ENCODE peak calls at places on chromosomes 13 and 19, in nine cellular contexts. One of them, this sample, is unnamed.

GRCh38 chr19:23095406-23095805 is 21.4 kb upstream of the ZNF730 start:
- DNase-seq in endodermal cell: no peak
- DNase-seq in tibial nerve: no peak
- DNase-seq in AG04449: no peak
- DNase-seq in body of pancreas: no peak
- DNase-seq in astrocyte: no peak
- DNase-seq in hepatocyte: no peak
- DNase-seq in left lung: no peak
- DNase-seq in effector memory CD4-positive, alpha-beta T cell: no peak
- DNase-seq in this sample: no peak

GRCh38 chr13:50323440-50324070 is 308.3 kb downstream of the KCNRG start:
- DNase-seq in hepatocyte: no peak
- DNase-seq in tibial nerve: no peak
- DNase-seq in left lung: no peak
- DNase-seq in effector memory CD4-positive, alpha-beta T cell: no peak
- DNase-seq in endodermal cell: no peak
- DNase-seq in AG04449: peak
- DNase-seq in astrocyte: peak
- DNase-seq in body of pancreas: no peak
- DNase-seq in this sample: no peak

GRCh38 chr13:112024577-112024976 is 42.4 kb upstream of the SOX1 start:
- DNase-seq in body of pancreas: no peak
- DNase-seq in hepatocyte: no peak
- DNase-seq in tibial nerve: no peak
- DNase-seq in AG04449: no peak
- DNase-seq in left lung: no peak
- DNase-seq in astrocyte: no peak
- DNase-seq in effector memory CD4-positive, alpha-beta T cell: no peak
- DNase-seq in endodermal cell: no peak
- DNase-seq in this sample: no peak

GRCh38 chr19:10861118-10861651 is 10.2 kb upstream of the CARM1 start:
- DNase-seq in astrocyte: no peak
- DNase-seq in endodermal cell: peak
- DNase-seq in AG04449: no peak
- DNase-seq in effector memory CD4-positive, alpha-beta T cell: no peak
- DNase-seq in body of pancreas: peak
- DNase-seq in tibial nerve: no peak
- DNase-seq in hepatocyte: no peak
- DNase-seq in left lung: peak
- DNase-seq in this sample: no peak

GRCh38 chr13:110359840-110360301 is 52.8 kb downstream of the COL4A2 start:
- DNase-seq in AG04449: peak
- DNase-seq in hepatocyte: no peak
- DNase-seq in body of pancreas: no peak
- DNase-seq in effector memory CD4-positive, alpha-beta T cell: no peak
- DNase-seq in tibial nerve: no peak
- DNase-seq in astrocyte: peak
- DNase-seq in left lung: no peak
- DNase-seq in endodermal cell: peak
- DNase-seq in this sample: no peak

GRCh38 chr13:27662738-27663470 is 41.2 kb downstream of the POLR1D start:
- DNase-seq in endodermal cell: no peak
- DNase-seq in hepatocyte: no peak
- DNase-seq in body of pancreas: no peak
- DNase-seq in AG04449: no peak
- DNase-seq in left lung: no peak
- DNase-seq in astrocyte: no peak
- DNase-seq in tibial nerve: no peak
- DNase-seq in effector memory CD4-positive, alpha-beta T cell: no peak
- DNase-seq in this sample: no peak

GRCh38 chr13:100533588-100534041 is 55.0 kb downstream of the GGACT start:
- DNase-seq in left lung: no peak
- DNase-seq in effector memory CD4-positive, alpha-beta T cell: no peak
- DNase-seq in body of pancreas: peak
- DNase-seq in AG04449: no peak
- DNase-seq in endodermal cell: peak
- DNase-seq in tibial nerve: no peak
- DNase-seq in hepatocyte: no peak
- DNase-seq in astrocyte: no peak
- DNase-seq in this sample: no peak

GRCh38 chr13:30907167-30907761 is 1.2 kb downstream of the MEDAG start:
- DNase-seq in astrocyte: peak
- DNase-seq in tibial nerve: no peak
- DNase-seq in effector memory CD4-positive, alpha-beta T cell: no peak
- DNase-seq in body of pancreas: no peak
- DNase-seq in hepatocyte: peak
- DNase-seq in AG04449: no peak
- DNase-seq in endodermal cell: no peak
- DNase-seq in left lung: no peak
- DNase-seq in this sample: no peak

GRCh38 chr19:16919496-16919895 is 30.7 kb downstream of the F2RL3 start:
- DNase-seq in effector memory CD4-positive, alpha-beta T cell: no peak
- DNase-seq in tibial nerve: no peak
- DNase-seq in AG04449: no peak
- DNase-seq in body of pancreas: no peak
- DNase-seq in hepatocyte: no peak
- DNase-seq in left lung: no peak
- DNase-seq in endodermal cell: no peak
- DNase-seq in astrocyte: no peak
- DNase-seq in this sample: no peak

GRCh38 chr13:49454388-49455015 is 10.4 kb downstream of the SETDB2 start:
- DNase-seq in astrocyte: peak
- DNase-seq in body of pancreas: no peak
- DNase-seq in hepatocyte: no peak
- DNase-seq in effector memory CD4-positive, alpha-beta T cell: no peak
- DNase-seq in AG04449: no peak
- DNase-seq in tibial nerve: no peak
- DNase-seq in left lung: no peak
- DNase-seq in endodermal cell: no peak
- DNase-seq in this sample: no peak

GRCh38 chr13:38283346-38283745 is 66.3 kb upstream of the UFM1 start:
- DNase-seq in AG04449: no peak
- DNase-seq in astrocyte: no peak
- DNase-seq in tibial nerve: no peak
- DNase-seq in endodermal cell: no peak
- DNase-seq in body of pancreas: no peak
- DNase-seq in hepatocyte: no peak
- DNase-seq in left lung: no peak
- DNase-seq in effector memory CD4-positive, alpha-beta T cell: no peak
- DNase-seq in this sample: no peak

GRCh38 chr13:93118081-93118615 is 108.5 kb upstream of the GPC6 start:
- DNase-seq in tibial nerve: no peak
- DNase-seq in body of pancreas: no peak
- DNase-seq in left lung: no peak
- DNase-seq in astrocyte: no peak
- DNase-seq in hepatocyte: no peak
- DNase-seq in AG04449: no peak
- DNase-seq in effector memory CD4-positive, alpha-beta T cell: no peak
- DNase-seq in endodermal cell: no peak
- DNase-seq in this sample: no peak

GRCh38 chr19:34667349-34668076 is 9.4 kb downstream of the SCGB2B2 start:
- DNase-seq in endodermal cell: no peak
- DNase-seq in AG04449: no peak
- DNase-seq in effector memory CD4-positive, alpha-beta T cell: no peak
- DNase-seq in tibial nerve: no peak
- DNase-seq in astrocyte: peak
- DNase-seq in left lung: peak
- DNase-seq in hepatocyte: no peak
- DNase-seq in body of pancreas: no peak
- DNase-seq in this sample: no peak

GRCh38 chr19:34666200-34666957 is 10.6 kb downstream of the SCGB2B2 start:
- DNase-seq in astrocyte: no peak
- DNase-seq in left lung: peak
- DNase-seq in body of pancreas: no peak
- DNase-seq in endodermal cell: no peak
- DNase-seq in effector memory CD4-positive, alpha-beta T cell: no peak
- DNase-seq in tibial nerve: no peak
- DNase-seq in AG04449: no peak
- DNase-seq in hepatocyte: no peak
- DNase-seq in this sample: no peak

GRCh38 chr19:34669305-34669704 is 7.7 kb downstream of the SCGB2B2 start:
- DNase-seq in AG04449: no peak
- DNase-seq in body of pancreas: peak
- DNase-seq in left lung: peak
- DNase-seq in effector memory CD4-positive, alpha-beta T cell: no peak
- DNase-seq in tibial nerve: no peak
- DNase-seq in astrocyte: no peak
- DNase-seq in hepatocyte: no peak
- DNase-seq in endodermal cell: no peak
- DNase-seq in this sample: no peak

GRCh38 chr19:34664870-34665269 is 12.1 kb downstream of the SCGB2B2 start:
- DNase-seq in hepatocyte: no peak
- DNase-seq in left lung: peak
- DNase-seq in tibial nerve: no peak
- DNase-seq in astrocyte: no peak
- DNase-seq in body of pancreas: no peak
- DNase-seq in effector memory CD4-positive, alpha-beta T cell: no peak
- DNase-seq in AG04449: no peak
- DNase-seq in endodermal cell: no peak
- DNase-seq in this sample: no peak

DNA sequence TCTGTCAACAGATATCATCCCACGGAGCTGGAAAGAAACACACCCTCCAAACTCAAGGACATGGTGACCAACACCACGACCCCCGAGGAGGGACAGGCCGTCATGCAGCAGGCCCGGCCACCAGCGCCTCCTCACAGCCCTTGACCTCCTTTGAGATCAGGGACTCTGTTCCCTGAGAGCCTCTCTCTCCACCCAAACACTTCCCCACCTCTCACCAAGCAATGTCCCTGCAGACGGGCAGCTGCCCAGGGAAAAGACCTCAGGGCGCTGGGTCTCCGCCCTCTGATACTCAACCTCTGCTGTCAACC is 10.0 kb downstream of the SCGB2B2 start:
- DNase-seq in tibial nerve: no peak
- DNase-seq in hepatocyte: no peak
- DNase-seq in astrocyte: no peak
- DNase-seq in body of pancreas: no peak
- DNase-seq in AG04449: no peak
- DNase-seq in left lung: peak
- DNase-seq in endodermal cell: no peak
- DNase-seq in effector memory CD4-positive, alpha-beta T cell: no peak
- DNase-seq in this sample: no peak
- H3K4me3 ChIP-seq in tibial nerve: no peak
- H3K4me3 ChIP-seq in hepatocyte: no peak
- H3K4me3 ChIP-seq in astrocyte: no peak
- H3K4me3 ChIP-seq in body of pancreas: no peak
- H3K4me3 ChIP-seq in AG04449: no peak
- H3K4me3 ChIP-seq in left lung: peak
- H3K4me3 ChIP-seq in endodermal cell: no peak
- H3K4me3 ChIP-seq in effector memory CD4-positive, alpha-beta T cell: peak
- H3K4me3 ChIP-seq in this sample: peak

GRCh38 chr19:19279853-19280252 is 6.8 kb upstream of the TM6SF2 start:
- DNase-seq in hepatocyte: peak
- DNase-seq in body of pancreas: no peak
- DNase-seq in tibial nerve: no peak
- DNase-seq in AG04449: no peak
- DNase-seq in effector memory CD4-positive, alpha-beta T cell: no peak
- DNase-seq in astrocyte: no peak
- DNase-seq in endodermal cell: no peak
- DNase-seq in left lung: no peak
- DNase-seq in this sample: no peak
- H3K4me3 ChIP-seq in hepatocyte: no peak
- H3K4me3 ChIP-seq in body of pancreas: no peak
- H3K4me3 ChIP-seq in tibial nerve: no peak
- H3K4me3 ChIP-seq in AG04449: no peak
- H3K4me3 ChIP-seq in effector memory CD4-positive, alpha-beta T cell: no peak
- H3K4me3 ChIP-seq in astrocyte: no peak
- H3K4me3 ChIP-seq in endodermal cell: no peak
- H3K4me3 ChIP-seq in left lung: no peak
- H3K4me3 ChIP-seq in this sample: no peak

GRCh38 chr19:38850231-38850975 is 617 bp upstream of the HNRNPL start:
- DNase-seq in tibial nerve: peak
- DNase-seq in hepatocyte: peak
- DNase-seq in AG04449: peak
- DNase-seq in effector memory CD4-positive, alpha-beta T cell: peak
- DNase-seq in endodermal cell: peak
- DNase-seq in body of pancreas: peak
- DNase-seq in astrocyte: peak
- DNase-seq in left lung: peak
- DNase-seq in this sample: peak

GRCh38 chr19:38850976-38851621 is 1.3 kb upstream of the HNRNPL start:
- DNase-seq in effector memory CD4-positive, alpha-beta T cell: peak
- DNase-seq in tibial nerve: no peak
- DNase-seq in hepatocyte: peak
- DNase-seq in left lung: peak
- DNase-seq in AG04449: no peak
- DNase-seq in body of pancreas: peak
- DNase-seq in astrocyte: no peak
- DNase-seq in endodermal cell: no peak
- DNase-seq in this sample: peak

GRCh38 chr19:38851622-38852230 is 1.9 kb upstream of the HNRNPL start:
- DNase-seq in AG04449: no peak
- DNase-seq in astrocyte: peak
- DNase-seq in endodermal cell: peak
- DNase-seq in tibial nerve: peak
- DNase-seq in hepatocyte: peak
- DNase-seq in left lung: peak
- DNase-seq in body of pancreas: peak
- DNase-seq in effector memory CD4-positive, alpha-beta T cell: peak
- DNase-seq in this sample: peak

GRCh38 chr19:38852231-38853044 is 2.7 kb upstream of the HNRNPL start:
- DNase-seq in effector memory CD4-positive, alpha-beta T cell: peak
- DNase-seq in AG04449: no peak
- DNase-seq in tibial nerve: peak
- DNase-seq in astrocyte: peak
- DNase-seq in left lung: peak
- DNase-seq in endodermal cell: peak
- DNase-seq in hepatocyte: peak
- DNase-seq in body of pancreas: peak
- DNase-seq in this sample: peak

GRCh38 chr19:38853214-38853613 is 3.4 kb upstream of the HNRNPL start:
- DNase-seq in body of pancreas: no peak
- DNase-seq in tibial nerve: no peak
- DNase-seq in AG04449: no peak
- DNase-seq in hepatocyte: no peak
- DNase-seq in astrocyte: no peak
- DNase-seq in left lung: no peak
- DNase-seq in endodermal cell: no peak
- DNase-seq in effector memory CD4-positive, alpha-beta T cell: no peak
- DNase-seq in this sample: no peak
- H3K4me3 ChIP-seq in body of pancreas: no peak
- H3K4me3 ChIP-seq in tibial nerve: no peak
- H3K4me3 ChIP-seq in AG04449: peak
- H3K4me3 ChIP-seq in hepatocyte: no peak
- H3K4me3 ChIP-seq in astrocyte: peak
- H3K4me3 ChIP-seq in left lung: peak
- H3K4me3 ChIP-seq in endodermal cell: peak
- H3K4me3 ChIP-seq in effector memory CD4-positive, alpha-beta T cell: no peak
- H3K4me3 ChIP-seq in this sample: peak

DNA sequence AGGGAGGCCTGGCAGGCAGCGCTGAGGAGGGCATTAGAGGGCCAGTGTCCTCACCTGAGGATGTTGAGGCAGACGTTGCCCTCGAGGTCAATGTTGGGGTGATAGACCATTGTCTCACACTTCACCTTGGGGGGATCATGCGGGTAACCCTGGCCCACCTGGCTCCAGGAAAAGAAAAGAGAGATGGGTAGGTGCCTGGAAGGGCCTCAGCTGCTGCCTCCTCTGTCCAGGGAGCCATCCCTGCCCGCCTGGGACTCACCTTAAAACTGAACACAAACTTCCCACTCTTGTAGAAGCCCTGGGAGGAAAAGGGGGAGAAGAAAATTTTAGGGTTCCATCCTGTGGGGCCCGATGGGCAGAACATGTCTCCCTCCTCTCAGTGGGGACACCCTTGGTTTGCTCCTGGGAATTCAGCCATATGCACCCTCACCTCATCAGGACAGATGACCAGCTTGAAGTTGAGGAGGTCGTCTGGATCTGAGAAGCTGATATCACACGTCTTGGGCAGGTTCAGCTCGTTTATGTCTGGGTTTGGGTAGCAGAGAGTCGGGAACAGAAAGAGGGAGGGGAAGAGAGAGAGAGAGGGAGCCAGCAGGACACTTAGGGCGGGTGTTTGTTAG is 1.7 kb downstream of the UBE2M start:
- DNase-seq in tibial nerve: no peak
- DNase-seq in astrocyte: no peak
- DNase-seq in body of pancreas: no peak
- DNase-seq in left lung: no peak
- DNase-seq in AG04449: no peak
- DNase-seq in hepatocyte: no peak
- DNase-seq in effector memory CD4-positive, alpha-beta T cell: no peak
- DNase-seq in endodermal cell: no peak
- DNase-seq in this sample: no peak
- H3K4me3 ChIP-seq in tibial nerve: peak
- H3K4me3 ChIP-seq in astrocyte: peak
- H3K4me3 ChIP-seq in body of pancreas: no peak
- H3K4me3 ChIP-seq in left lung: no peak
- H3K4me3 ChIP-seq in AG04449: peak
- H3K4me3 ChIP-seq in hepatocyte: no peak
- H3K4me3 ChIP-seq in effector memory CD4-positive, alpha-beta T cell: no peak
- H3K4me3 ChIP-seq in endodermal cell: peak
- H3K4me3 ChIP-seq in this sample: peak

This sample was measured in psoas muscle.